ENCODE peak calls at places on chromosomes 13 and 19, in nine cellular contexts. I, A, T, G, V, W, Q, E and F are unnamed samples.
A peak's percentile ranks its signal among the peaks of the same experiment; 100 is the strongest.

GRCh38 chr19:51422053-51422448 is 4.6 kb upstream of the SIGLEC10 start:
- DNase-seq in I (peak; percentile 91), A (no peak), T (peak; percentile 96), G (peak; percentile 63), V (peak; percentile 85), W (peak; percentile 59), Q (peak; percentile 70), E (peak; percentile 97), F (peak; percentile 58)

GRCh38 chr13:59112375-59112774 is 1051.4 kb downstream of the DIAPH3 start:
- DNase-seq in I (no peak), A (peak; percentile 49), T (no peak), G (peak; percentile 85), V (no peak), W (no peak), Q (peak; percentile 15), E (no peak), F (peak; percentile 49)

GRCh38 chr19:6769006-6769637 is 1.9 kb upstream of the SH2D3A start:
- DNase-seq in I (peak; percentile 62), A (no peak), T (no peak), G (peak; percentile 30), V (no peak), W (no peak), Q (peak; percentile 65), E (no peak), F (peak; percentile 28)

GRCh38 chr13:29785978-29786377 is 64.4 kb downstream of the UBL3 start:
- DNase-seq in I (no peak), A (no peak), T (no peak), G (no peak), V (no peak), W (no peak), Q (no peak), E (no peak), F (no peak)

GRCh38 chr19:2315818-2316353 is 7.9 kb upstream of the LINGO3 start:
- DNase-seq in I (peak; percentile 48), A (no peak), T (peak; percentile 47), G (peak; percentile 75), V (no peak), W (no peak), Q (peak; percentile 76), E (peak; percentile 53), F (no peak)

GRCh38 chr19:4393947-4394590 is 6.3 kb downstream of the SH3GL1 start:
- DNase-seq in I (no peak), A (no peak), T (no peak), G (peak; percentile 46), V (no peak), W (no peak), Q (no peak), E (no peak), F (no peak)

GRCh38 chr13:72258340-72258981 is 391.5 kb upstream of the DACH1 start:
- DNase-seq in I (no peak), A (no peak), T (no peak), G (no peak), V (no peak), W (no peak), Q (no peak), E (no peak), F (no peak)

GRCh38 chr13:26563713-26564112 is 6.2 kb downstream of the WASF3 start:
- DNase-seq in I (no peak), A (no peak), T (no peak), G (no peak), V (no peak), W (no peak), Q (no peak), E (no peak), F (no peak)

GRCh38 chr13:73754727-73755292 is 379.4 kb downstream of the KLF12 start:
- DNase-seq in I (peak; percentile 51), A (peak; percentile 12), T (no peak), G (peak; percentile 66), V (no peak), W (no peak), Q (peak; percentile 81), E (peak; percentile 13), F (peak; percentile 70)

GRCh38 chr19:55377356-55378131 is 918 bp downstream of the TMEM190 start:
- DNase-seq in I (no peak), A (no peak), T (no peak), G (no peak), V (no peak), W (no peak), Q (no peak), E (no peak), F (no peak)

GRCh38 chr19:13037161-13037560 is 41.9 kb downstream of the NFIX start:
- DNase-seq in I (no peak), A (no peak), T (no peak), G (peak; percentile 94), V (no peak), W (no peak), Q (no peak), E (no peak), F (peak; percentile 79)